ENCODE peak calls at places on chromosomes 7 and 10, in five cellular contexts. N, J, K, G and I are unnamed samples.

GRCh38 chr10:110821508-110821907 is 50.2 kb upstream of the PDCD4 start:
- DNase-seq in N (no peak), J (peak; percentile 72), K (no peak), G (peak; percentile 62), I (no peak)

GRCh38 chr10:95785317-95785716 is 29.4 kb downstream of the ENTPD1 start:
- DNase-seq in N (no peak), J (no peak), K (no peak), G (no peak), I (no peak)

GRCh38 chr7:16438988-16439387 is 17.6 kb upstream of the CRPPA start:
- DNase-seq in N (no peak), J (no peak), K (no peak), G (no peak), I (no peak)

GRCh38 chr7:101602082-101602481 is 27.0 kb downstream of the MYL10 start:
- DNase-seq in N (no peak), J (no peak), K (no peak), G (no peak), I (no peak)

GRCh38 chr10:117804470-117805011 is 242.2 kb downstream of the RAB11FIP2 start:
- DNase-seq in N (no peak), J (no peak), K (peak; percentile 93), G (peak; percentile 58), I (no peak)

GRCh38 chr7:93728292-93728691 is 153.8 kb upstream of the CALCR start:
- DNase-seq in N (no peak), J (no peak), K (no peak), G (no peak), I (no peak)

GRCh38 chr10:29948971-29949370 is 110.4 kb downstream of the JCAD start:
- DNase-seq in N (no peak), J (no peak), K (no peak), G (peak; percentile 55), I (no peak)

GRCh38 chr10:6020806-6021205 is 41.4 kb downstream of the IL2RA start:
- DNase-seq in N (no peak), J (peak; percentile 65), K (no peak), G (no peak), I (no peak)

GRCh38 chr10:132419631-132420468 is 22.9 kb downstream of the PWWP2B start:
- DNase-seq in N (no peak), J (no peak), K (no peak), G (peak; percentile 77), I (no peak)

GRCh38 chr7:107696330-107696946 is 35.8 kb downstream of the SLC26A4 start:
- DNase-seq in N (no peak), J (no peak), K (no peak), G (no peak), I (no peak)

GRCh38 chr10:48620719-48621118 is 15.8 kb upstream of the ARHGAP22 start:
- DNase-seq in N (no peak), J (no peak), K (no peak), G (no peak), I (no peak)

GRCh38 chr7:42460148-42460547 is 223.1 kb upstream of the GLI3 start:
- DNase-seq in N (no peak), J (no peak), K (no peak), G (no peak), I (no peak)

GRCh38 chr10:103692421-103693069 is 162.8 kb downstream of the SH3PXD2A start:
- DNase-seq in N (no peak), J (no peak), K (no peak), G (no peak), I (peak; percentile 47)

GRCh38 chr7:14738086-14738485 is 164.5 kb downstream of the DGKB start:
- DNase-seq in N (no peak), J (no peak), K (no peak), G (no peak), I (no peak)

GRCh38 chr7:152000191-152000590 is 25.3 kb upstream of the GALNT11 start:
- DNase-seq in N (no peak), J (no peak), K (no peak), G (no peak), I (no peak)

GRCh38 chr7:73352784-73353183 is 24.8 kb downstream of the FKBP6 start:
- DNase-seq in N (no peak), J (no peak), K (no peak), G (no peak), I (no peak)

GRCh38 chr7:138632384-138632783 is 68.8 kb downstream of the SVOPL start:
- DNase-seq in N (no peak), J (no peak), K (no peak), G (no peak), I (no peak)

GRCh38 chr7:159017210-159017609 is 127.5 kb downstream of the VIPR2 start:
- DNase-seq in N (no peak), J (no peak), K (no peak), G (no peak), I (no peak)

GRCh38 chr7:35753761-35754603 is 46.9 kb upstream of the SEPTIN7 start:
- DNase-seq in N (no peak), J (no peak), K (no peak), G (peak; percentile 60), I (peak; percentile 20)

GRCh38 chr7:1242601-1243289 is 10.1 kb downstream of the UNCX start:
- DNase-seq in N (no peak), J (no peak), K (no peak), G (no peak), I (no peak)

GRCh38 chr7:100266576-100267354 is 40.7 kb upstream of the SPDYE3 start:
- DNase-seq in N (no peak), J (no peak), K (no peak), G (no peak), I (no peak)

GRCh38 chr7:50687575-50688261 is 95.0 kb downstream of the GRB10 start:
- DNase-seq in N (no peak), J (no peak), K (no peak), G (peak; percentile 31), I (no peak)

GRCh38 chr10:14742815-14743214 is 31.9 kb downstream of the FAM107B start:
- DNase-seq in N (no peak), J (no peak), K (peak; percentile 92), G (no peak), I (no peak)
- H3K4me3 ChIP-seq in N (no peak overlapping the region), J (no peak overlapping the region), K (no peak overlapping the region), G (no peak overlapping the region), I (no peak overlapping the region)

GRCh38 chr7:157529768-157530560 is 193.2 kb downstream of the DNAJB6 start:
- DNase-seq in N (no peak), J (no peak), K (no peak), G (peak; percentile 29), I (no peak)

GRCh38 chr7:157526604-157527003 is 189.8 kb downstream of the DNAJB6 start:
- DNase-seq in N (peak; percentile 28), J (no peak), K (no peak), G (peak; percentile 28), I (no peak)

GRCh38 chr7:157527235-157527634 is 190.4 kb downstream of the DNAJB6 start:
- DNase-seq in N (peak; percentile 18), J (no peak), K (no peak), G (no peak), I (no peak)

GRCh38 chr7:157527686-157528085 is 190.9 kb downstream of the DNAJB6 start:
- DNase-seq in N (peak; percentile 22), J (no peak), K (no peak), G (no peak), I (no peak)

DNA sequence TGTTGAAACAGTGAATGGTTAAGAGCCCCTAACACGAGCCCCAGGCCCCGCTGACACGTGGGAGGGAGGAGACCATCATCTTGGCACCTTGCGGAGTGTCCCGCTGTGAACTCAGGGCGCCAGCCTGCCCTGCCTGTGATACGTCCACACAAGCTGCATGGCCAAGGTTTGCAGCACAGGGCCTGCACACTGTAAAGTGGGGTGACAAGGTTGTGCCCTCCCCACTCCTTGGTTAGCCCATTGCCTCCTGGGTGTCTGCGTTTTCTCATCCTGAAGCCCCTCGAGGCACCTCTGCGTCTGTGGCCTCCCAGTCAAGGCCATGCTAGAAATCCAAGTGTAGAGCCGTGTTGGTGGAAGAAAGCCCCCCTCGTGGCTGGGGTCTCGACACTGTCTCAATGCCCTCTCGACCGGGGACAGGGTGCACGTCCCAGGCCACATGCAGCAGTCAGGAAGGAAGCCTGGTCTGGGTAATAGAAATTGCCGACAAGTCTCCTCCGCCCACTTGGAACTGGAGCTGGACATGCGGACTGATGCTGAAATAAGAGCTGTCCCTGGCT is 192.1 kb downstream of the DNAJB6 start:
- DNase-seq in N (peak; percentile 19), J (no peak), K (no peak), G (peak; percentile 28), I (no peak)
- H3K9me3 ChIP-seq in N (peaks cover 19% of the 10 kb centered on the region), J (no peaks in the 10 kb centered on the region), K (no peaks in the 10 kb centered on the region), G (no peaks in the 10 kb centered on the region), I (peaks cover 4% of the 10 kb centered on the region)

GRCh38 chr7:47406766-47407129 is 175.2 kb downstream of the TNS3 start:
- DNase-seq in N (no peak), J (peak; percentile 32), K (no peak), G (peak; percentile 34), I (no peak)

GRCh38 chr7:47407821-47408674 is 173.9 kb downstream of the TNS3 start:
- DNase-seq in N (no peak), J (no peak), K (peak; percentile 54), G (peak; percentile 46), I (peak; percentile 47)

GRCh38 chr7:47405286-47405904 is 176.5 kb downstream of the TNS3 start:
- DNase-seq in N (no peak), J (no peak), K (no peak), G (no peak), I (no peak)

GRCh38 chr7:47407136-47407535 is 174.8 kb downstream of the TNS3 start:
- DNase-seq in N (no peak), J (no peak), K (no peak), G (peak; percentile 50), I (peak; percentile 7)

GRCh38 chr7:47405921-47406765 is 175.8 kb downstream of the TNS3 start:
- DNase-seq in N (peak; percentile 81), J (peak; percentile 80), K (peak; percentile 75), G (peak; percentile 94), I (peak; percentile 73)
- H3K4me3 ChIP-seq in N (no peak overlapping the region), J (no peak overlapping the region), K (no peak overlapping the region), G (no peak overlapping the region), I (no peak overlapping the region)

DNA sequence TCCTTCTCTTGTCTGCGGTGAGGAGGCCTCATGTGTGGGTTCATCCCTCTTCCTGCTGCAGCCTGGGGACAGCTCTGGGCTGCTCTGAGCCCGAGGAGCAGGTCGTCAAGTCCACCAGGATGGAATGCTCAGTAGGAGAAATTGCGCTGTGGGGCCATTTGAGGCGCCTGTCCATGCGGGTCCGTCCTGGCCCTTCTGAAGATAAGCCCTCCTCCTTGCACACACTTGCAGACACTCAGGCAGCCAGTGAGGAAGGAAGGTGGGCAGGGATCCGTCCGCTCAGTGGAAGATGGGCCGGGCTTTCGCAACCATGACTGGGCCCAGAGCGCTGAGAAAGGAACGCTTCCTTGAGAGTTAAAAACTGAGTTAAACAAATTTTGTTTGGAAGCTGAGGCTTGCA is 356.8 kb downstream of the GLRX3 start:
- DNase-seq in N (no peak), J (no peak), K (no peak), G (no peak), I (no peak)
- H3K9me3 ChIP-seq in N (no peaks in the 10 kb centered on the region), J (no peaks in the 10 kb centered on the region), K (no peaks in the 10 kb centered on the region), G (no peaks in the 10 kb centered on the region), I (no peaks in the 10 kb centered on the region)

GRCh38 chr10:35896011-35896410 is 253.9 kb upstream of the FZD8 start:
- DNase-seq in N (no peak), J (no peak), K (no peak), G (no peak), I (no peak)
- H3K4me3 ChIP-seq in N (no peak overlapping the region), J (no peak overlapping the region), K (no peak overlapping the region), G (no peak overlapping the region), I (no peak overlapping the region)